ENCODE peak calls at places on chromosomes 7 and 10, in four cellular contexts. T is NCI-H1417, B is A172, X is DMS 273 treated with DMSO at 0.1 percent for 48 hours. K is an unnamed sample.

GRCh38 chr10:43386981-43387677 is 15.7 kb downstream of the FXYD4 start:
- DNase-seq in T (no peak), B (no peak), X (no peak), K (no peak)

GRCh38 chr7:73995821-73996511 is 32.0 kb upstream of the ELN start:
- DNase-seq in T (no peak), B (no peak), X (no peak), K (no peak)

GRCh38 chr10:124033887-124034218 is 59.5 kb downstream of the CHST15 start:
- DNase-seq in T (no peak), B (no peak), X (no peak), K (no peak)

GRCh38 chr7:69025249-69025648 is 573.0 kb upstream of the AUTS2 start:
- DNase-seq in T (no peak), B (no peak), X (no peak), K (no peak)

GRCh38 chr10:10208156-10208555 is 809.5 kb upstream of the CELF2 start:
- DNase-seq in T (no peak), B (no peak), X (no peak), K (no peak)

GRCh38 chr7:149854611-149855367 is 16.6 kb downstream of the ZNF862 start:
- DNase-seq in T (peak), B (peak), X (peak), K (peak)

GRCh38 chr10:35934637-35934995 is 292.5 kb upstream of the FZD8 start:
- DNase-seq in T (no peak), B (no peak), X (peak), K (no peak)

GRCh38 chr7:3301831-3302618 is 973 bp downstream of the SDK1 start:
- DNase-seq in T (peak), B (peak), X (peak), K (peak)

GRCh38 chr7:94530114-94530513 is 20.5 kb downstream of the CASD1 start:
- DNase-seq in T (no peak), B (no peak), X (no peak), K (no peak)

GRCh38 chr10:110547139-110547761 is 20.2 kb upstream of the SMC3 start:
- DNase-seq in T (peak), B (peak), X (no peak), K (no peak)

GRCh38 chr7:127080576-127080975 is 172.2 kb downstream of the GRM8 start:
- DNase-seq in T (no peak), B (no peak), X (no peak), K (peak)

GRCh38 chr10:80187465-80188409 is 17.6 kb downstream of the ANXA11 start:
- DNase-seq in T (no peak), B (no peak), X (no peak), K (no peak)

GRCh38 chr10:78953124-78954008 is 115.4 kb upstream of the ZMIZ1 start:
- DNase-seq in T (no peak), B (peak), X (no peak), K (no peak)

GRCh38 chr10:19493917-19494316 is 322.3 kb upstream of the PLXDC2 start:
- DNase-seq in T (no peak), B (no peak), X (no peak), K (no peak)

GRCh38 chr7:16114633-16115032 is 306.7 kb downstream of the CRPPA start:
- DNase-seq in T (no peak), B (peak), X (peak), K (no peak)

GRCh38 chr10:131396108-131397010 is 84.8 kb upstream of the TCERG1L start:
- DNase-seq in T (no peak), B (no peak), X (no peak), K (no peak)

GRCh38 chr7:112009081-112009480 is 197.1 kb downstream of the DOCK4 start:
- DNase-seq in T (no peak), B (peak), X (no peak), K (no peak)

GRCh38 chr10:126476256-126476655 is 88.0 kb upstream of the ADAM12 start:
- DNase-seq in T (no peak), B (no peak), X (no peak), K (peak)

GRCh38 chr10:93752761-93753160 is 5.0 kb upstream of the LGI1 start:
- DNase-seq in T (no peak), B (peak), X (no peak), K (peak)

GRCh38 chr7:51647931-51648351 is 331.3 kb upstream of the COBL start:
- DNase-seq in T (no peak), B (no peak), X (no peak), K (peak)

GRCh38 chr7:17158261-17158660 is 140.2 kb upstream of the AHR start:
- DNase-seq in T (no peak), B (no peak), X (no peak), K (no peak)

GRCh38 chr7:6516387-6516983 is 34.8 kb downstream of the GRID2IP start:
- DNase-seq in T (peak), B (peak), X (peak), K (peak)

GRCh38 chr10:98450618-98451017 is 3.9 kb upstream of the HPS1 start:
- DNase-seq in T (no peak), B (no peak), X (no peak), K (no peak)

GRCh38 chr7:544528-545221 is 25.0 kb upstream of the PDGFA start:
- DNase-seq in T (no peak), B (no peak), X (no peak), K (no peak)

GRCh38 chr7:150378853-150379589 is at the start of gene ZNF775:
- DNase-seq in T (peak), B (peak), X (peak), K (peak)

GRCh38 chr7:22561356-22561755 is 61.4 kb upstream of the STEAP1B start:
- DNase-seq in T (no peak), B (peak), X (no peak), K (peak)

GRCh38 chr7:130491841-130492518 is at the start of gene MEST:
- DNase-seq in T (peak), B (no peak), X (no peak), K (peak)

GRCh38 chr7:5217396-5217795 is 27.4 kb downstream of the WIPI2 start:
- DNase-seq in T (no peak), B (no peak), X (no peak), K (no peak)

GRCh38 chr10:61470730-61471129 is 17.5 kb upstream of the TMEM26 start:
- DNase-seq in T (no peak), B (no peak), X (no peak), K (no peak)

GRCh38 chr7:31788445-31788844 is 101.4 kb downstream of the PPP1R17 start:
- DNase-seq in T (no peak), B (no peak), X (no peak), K (no peak)

GRCh38 chr7:157189405-157189804 is 50.7 kb downstream of the UBE3C start:
- DNase-seq in T (no peak), B (no peak), X (no peak), K (no peak)

GRCh38 chr10:114250246-114250645 is 11.2 kb downstream of the VWA2 start:
- DNase-seq in T (no peak), B (no peak), X (no peak), K (no peak)

GRCh38 chr10:70355234-70356021 is 27.0 kb downstream of the LRRC20 start:
- DNase-seq in T (no peak), B (no peak), X (no peak), K (no peak)

GRCh38 chr10:132710746-132711617 is 75.0 kb downstream of the NKX6-2 start:
- DNase-seq in T (no peak), B (no peak), X (no peak), K (peak)

K was measured in endodermal cell.